ENCODE peak calls at places on chromosome 19, in eight cellular contexts. R is germinal center; B is RPMI8226; Y is ovary; W is smooth muscle cell of the brain vasculature; S is activated CD4-positive, alpha-beta T cell treated with anti-CD3 and anti-CD28 coated beads for 24 hours; C is sigmoid colon; L is neural progenitor cell. T is an unnamed sample.

GRCh38 chr19:13441810-13442512 is 64.3 kb downstream of the CACNA1A start:
- DNase-seq in R (peak), B (peak), Y (no peak), W (peak), S (peak), C (no peak), L (peak), T (no peak)

GRCh38 chr19:33264881-33265445 is 37.4 kb downstream of the CEBPA start:
- DNase-seq in R (no peak), B (no peak), Y (no peak), W (no peak), S (no peak), C (no peak), L (no peak), T (no peak)

GRCh38 chr19:57830071-57830602 is at the start of gene ZNF587B:
- DNase-seq in R (no peak), B (peak), Y (peak), W (peak), S (no peak), C (peak), L (peak), T (no peak)

GRCh38 chr19:46426506-46427162 is 2.1 kb downstream of the PNMA8C start:
- DNase-seq in R (peak), B (peak), Y (peak), W (no peak), S (peak), C (peak), L (peak), T (peak)

GRCh38 chr19:11136400-11137101 is 19.0 kb downstream of the SPC24 start:
- DNase-seq in R (no peak), B (no peak), Y (no peak), W (no peak), S (no peak), C (no peak), L (no peak), T (no peak)

GRCh38 chr19:38304866-38305429 is 897 bp downstream of the C19orf33 start:
- DNase-seq in R (no peak), B (peak), Y (no peak), W (no peak), S (no peak), C (no peak), L (peak), T (no peak)

GRCh38 chr19:31676271-31677004 is 327.2 kb upstream of the TSHZ3 start:
- DNase-seq in R (no peak), B (peak), Y (no peak), W (no peak), S (no peak), C (no peak), L (peak), T (no peak)

GRCh38 chr19:15378529-15379082 is 981 bp downstream of the AKAP8 start:
- DNase-seq in R (peak), B (peak), Y (no peak), W (no peak), S (peak), C (peak), L (peak), T (no peak)

GRCh38 chr19:29858000-29858596 is 46.3 kb downstream of the CCNE1 start:
- DNase-seq in R (peak), B (peak), Y (no peak), W (no peak), S (no peak), C (peak), L (peak), T (no peak)

GRCh38 chr19:54608792-54609191 is 15.4 kb downstream of the LILRA1 start:
- DNase-seq in R (no peak), B (no peak), Y (no peak), W (no peak), S (no peak), C (no peak), L (no peak), T (no peak)

GRCh38 chr19:48818234-48818823 is 7.5 kb upstream of the BCAT2 start:
- DNase-seq in R (no peak), B (peak), Y (no peak), W (no peak), S (no peak), C (no peak), L (no peak), T (no peak)

T was measured in sciatic nerve.